ENCODE peak calls at places on chromosomes 16 and 17, in four cellular contexts. One of them, this sample, is unnamed.

GRCh38 chr17:66533572-66533971 is 231.2 kb downstream of the PRKCA start:
- DNase-seq in HS-5: no peak
- DNase-seq in amniotic stem cell: no peak
- DNase-seq in neural crest cell: peak; percentile 38
- DNase-seq in this sample: no peak

GRCh38 chr17:83185023-83186002 is 105.9 kb downstream of the METRNL start:
- DNase-seq in amniotic stem cell: no peak
- DNase-seq in HS-5: no peak
- DNase-seq in neural crest cell: no peak
- DNase-seq in this sample: no peak

GRCh38 chr17:2980904-2981246 is 82.5 kb downstream of the OR1D5 start:
- DNase-seq in HS-5: no peak
- DNase-seq in amniotic stem cell: no peak
- DNase-seq in neural crest cell: no peak
- DNase-seq in this sample: no peak

GRCh38 chr16:27402964-27403600 is 1.1 kb downstream of the IL21R start:
- DNase-seq in amniotic stem cell: no peak
- DNase-seq in neural crest cell: no peak
- DNase-seq in HS-5: no peak
- DNase-seq in this sample: no peak

GRCh38 chr16:85592700-85593502 is 20.2 kb upstream of the GSE1 start:
- DNase-seq in neural crest cell: no peak
- DNase-seq in amniotic stem cell: no peak
- DNase-seq in HS-5: no peak
- DNase-seq in this sample: no peak

GRCh38 chr17:177762-178161 is 3.7 kb downstream of the DOC2B start:
- DNase-seq in neural crest cell: no peak
- DNase-seq in HS-5: no peak
- DNase-seq in amniotic stem cell: no peak
- DNase-seq in this sample: no peak

GRCh38 chr16:29849505-29849904 is 13.5 kb downstream of the CDIPT start:
- DNase-seq in amniotic stem cell: no peak
- DNase-seq in HS-5: no peak
- DNase-seq in neural crest cell: no peak
- DNase-seq in this sample: no peak

GRCh38 chr16:80029381-80029630 is 428.8 kb upstream of the MAF start:
- DNase-seq in amniotic stem cell: no peak
- DNase-seq in neural crest cell: no peak
- DNase-seq in HS-5: no peak
- DNase-seq in this sample: no peak

GRCh38 chr16:84266451-84266850 is 26.6 kb upstream of the KCNG4 start:
- DNase-seq in neural crest cell: peak; percentile 54
- DNase-seq in HS-5: no peak
- DNase-seq in amniotic stem cell: no peak
- DNase-seq in this sample: no peak

GRCh38 chr16:71557954-71558582 is 18.8 kb downstream of the TAT start:
- DNase-seq in HS-5: no peak
- DNase-seq in amniotic stem cell: no peak
- DNase-seq in neural crest cell: no peak
- DNase-seq in this sample: no peak

GRCh38 chr17:77164483-77165030 is 23.8 kb downstream of the SEC14L1 start:
- DNase-seq in amniotic stem cell: no peak
- DNase-seq in neural crest cell: no peak
- DNase-seq in HS-5: no peak
- DNase-seq in this sample: no peak

GRCh38 chr16:70769131-70769530 is 31.8 kb downstream of the VAC14 start:
- DNase-seq in neural crest cell: no peak
- DNase-seq in amniotic stem cell: no peak
- DNase-seq in HS-5: no peak
- DNase-seq in this sample: no peak

GRCh38 chr16:2952679-2953078 is 11.4 kb upstream of the KREMEN2 start:
- DNase-seq in amniotic stem cell: no peak
- DNase-seq in neural crest cell: no peak
- DNase-seq in HS-5: no peak
- DNase-seq in this sample: no peak

GRCh38 chr17:21369395-21369794 is 6.8 kb upstream of the KCNJ12 start:
- DNase-seq in amniotic stem cell: no peak
- DNase-seq in neural crest cell: no peak
- DNase-seq in HS-5: no peak
- DNase-seq in this sample: no peak

GRCh38 chr16:62872339-62872738 is 836.1 kb upstream of the CDH8 start:
- DNase-seq in HS-5: no peak
- DNase-seq in amniotic stem cell: no peak
- DNase-seq in neural crest cell: no peak
- DNase-seq in this sample: no peak

GRCh38 chr16:4386951-4387565 is 15.4 kb downstream of the VASN start:
- DNase-seq in HS-5: no peak
- DNase-seq in neural crest cell: no peak
- DNase-seq in amniotic stem cell: no peak
- DNase-seq in this sample: no peak

GRCh38 chr17:82213251-82214011 is 789 bp upstream of the CCDC57 start:
- DNase-seq in HS-5: peak; percentile 57
- DNase-seq in neural crest cell: no peak
- DNase-seq in amniotic stem cell: peak; percentile 53
- DNase-seq in this sample: no peak

GRCh38 chr17:45999900-46000290 is 845 bp downstream of the STH start:
- DNase-seq in amniotic stem cell: no peak
- DNase-seq in HS-5: no peak
- DNase-seq in neural crest cell: no peak
- DNase-seq in this sample: no peak

GRCh38 chr17:78738245-78738644 is 43.8 kb downstream of the CYTH1 start:
- DNase-seq in amniotic stem cell: no peak
- DNase-seq in neural crest cell: no peak
- DNase-seq in HS-5: no peak
- DNase-seq in this sample: no peak

GRCh38 chr17:78369791-78370381 is 8.6 kb upstream of the PGS1 start:
- DNase-seq in amniotic stem cell: no peak
- DNase-seq in neural crest cell: no peak
- DNase-seq in HS-5: no peak
- DNase-seq in this sample: no peak

GRCh38 chr17:5329784-5330557 is 47.9 kb downstream of the RABEP1 start:
- DNase-seq in HS-5: no peak
- DNase-seq in amniotic stem cell: no peak
- DNase-seq in neural crest cell: no peak
- DNase-seq in this sample: no peak

GRCh38 chr17:3040882-3041281 is 22.5 kb downstream of the OR1D5 start:
- DNase-seq in amniotic stem cell: no peak
- DNase-seq in neural crest cell: no peak
- DNase-seq in HS-5: no peak
- DNase-seq in this sample: no peak

GRCh38 chr16:58070585-58070984 is 45.0 kb downstream of the MMP15 start:
- DNase-seq in amniotic stem cell: no peak
- DNase-seq in HS-5: no peak
- DNase-seq in neural crest cell: no peak
- DNase-seq in this sample: no peak

GRCh38 chr16:8964462-8964861 is 756 bp upstream of the USP7 start:
- DNase-seq in neural crest cell: no peak
- DNase-seq in HS-5: no peak
- DNase-seq in amniotic stem cell: no peak
- DNase-seq in this sample: no peak

GRCh38 chr17:78998311-78999055 is 11.1 kb downstream of the CANT1 start:
- DNase-seq in HS-5: no peak
- DNase-seq in neural crest cell: no peak
- DNase-seq in amniotic stem cell: no peak
- DNase-seq in this sample: no peak

GRCh38 chr17:57480438-57481196 is 224.3 kb downstream of the MSI2 start:
- DNase-seq in HS-5: peak; percentile 43
- DNase-seq in neural crest cell: no peak
- DNase-seq in amniotic stem cell: peak; percentile 55
- DNase-seq in this sample: no peak

GRCh38 chr17:82686366-82687324 is 11.9 kb downstream of the RAB40B start:
- DNase-seq in amniotic stem cell: no peak
- DNase-seq in neural crest cell: no peak
- DNase-seq in HS-5: no peak
- DNase-seq in this sample: no peak

GRCh38 chr17:40560592-40561293 is 4.5 kb downstream of the CCR7 start:
- DNase-seq in amniotic stem cell: no peak
- DNase-seq in neural crest cell: no peak
- DNase-seq in HS-5: no peak
- DNase-seq in this sample: peak; percentile 87

GRCh38 chr16:21166561-21166961 is 8.1 kb downstream of the LDAF1 start:
- DNase-seq in neural crest cell: no peak
- DNase-seq in HS-5: no peak
- DNase-seq in amniotic stem cell: no peak
- DNase-seq in this sample: no peak

GRCh38 chr17:48730240-48730550 is 1.6 kb upstream of the HOXB13 start:
- DNase-seq in amniotic stem cell: no peak
- DNase-seq in HS-5: no peak
- DNase-seq in neural crest cell: no peak
- DNase-seq in this sample: no peak

GRCh38 chr17:72249441-72249840 is 128.6 kb downstream of the SOX9 start:
- DNase-seq in neural crest cell: no peak
- DNase-seq in HS-5: no peak
- DNase-seq in amniotic stem cell: no peak
- DNase-seq in this sample: no peak

GRCh38 chr17:56956992-56957391 is 3.9 kb downstream of the COIL start:
- DNase-seq in neural crest cell: no peak
- DNase-seq in HS-5: no peak
- DNase-seq in amniotic stem cell: no peak
- DNase-seq in this sample: no peak

GRCh38 chr17:3542410-3543088 is 15.1 kb downstream of the TRPV3 start:
- DNase-seq in HS-5: no peak
- DNase-seq in neural crest cell: no peak
- DNase-seq in amniotic stem cell: no peak
- DNase-seq in this sample: no peak

GRCh38 chr16:75591001-75591852 is 25.0 kb downstream of the GABARAPL2 start:
- DNase-seq in HS-5: no peak
- DNase-seq in amniotic stem cell: no peak
- DNase-seq in neural crest cell: no peak
- DNase-seq in this sample: no peak

GRCh38 chr17:59761385-59762021 is 54.0 kb downstream of the VMP1 start:
- DNase-seq in amniotic stem cell: no peak
- DNase-seq in HS-5: no peak
- DNase-seq in neural crest cell: no peak
- DNase-seq in this sample: no peak

This sample was measured in kidney epithelial cell.